ENCODE peak calls at places on chromosomes 7 and 10, in nine cellular contexts. T is A549, Z is uterus, N is lower lobe of right lung, G is gastrocnemius medialis, S is endodermal cell, F is pancreas, X is lung, H is neural progenitor cell. W is an unnamed sample.

GRCh38 chr7:121503039-121503438 is 106.9 kb upstream of the FAM3C start:
- DNase-seq in N (no peak), Z (no peak), X (no peak), F (no peak), S (no peak), H (no peak), G (no peak), T (no peak), W (no peak)

GRCh38 chr10:88118769-88119559 is 255.5 kb downstream of the PTEN start:
- DNase-seq in T (no peak), F (no peak), H (no peak), Z (no peak), S (no peak), X (no peak), N (no peak), G (no peak), W (no peak)

GRCh38 chr7:41879424-41879823 is 176.5 kb upstream of the INHBA start:
- DNase-seq in N (no peak), Z (no peak), T (no peak), G (no peak), S (no peak), F (no peak), H (no peak), X (no peak), W (no peak)

GRCh38 chr10:73965890-73966768 is 31.8 kb upstream of the VCL start:
- DNase-seq in Z (peak; percentile 83), H (peak; percentile 95), S (peak; percentile 98), N (peak; percentile 71), F (no peak), X (peak; percentile 75), G (peak; percentile 52), T (peak; percentile 97), W (peak; percentile 60)

GRCh38 chr10:6396652-6397051 is 183.4 kb downstream of the PRKCQ start:
- DNase-seq in T (no peak), Z (no peak), N (no peak), H (no peak), X (no peak), G (no peak), S (no peak), F (no peak), W (no peak)

GRCh38 chr10:126243976-126244375 is 144.3 kb downstream of the ADAM12 start:
- DNase-seq in Z (no peak), S (no peak), T (no peak), X (no peak), N (no peak), H (no peak), F (no peak), G (no peak), W (no peak)

GRCh38 chr10:11344081-11344480 is 267.4 kb downstream of the USP6NL start:
- DNase-seq in Z (no peak), T (no peak), S (no peak), G (no peak), H (no peak), X (no peak), N (no peak), F (no peak), W (no peak)

GRCh38 chr7:22864855-22865606 is 42.4 kb upstream of the TOMM7 start:
- DNase-seq in H (peak; percentile 15), Z (no peak), X (no peak), N (no peak), S (peak; percentile 70), T (no peak), G (no peak), F (no peak), W (no peak)

DNA sequence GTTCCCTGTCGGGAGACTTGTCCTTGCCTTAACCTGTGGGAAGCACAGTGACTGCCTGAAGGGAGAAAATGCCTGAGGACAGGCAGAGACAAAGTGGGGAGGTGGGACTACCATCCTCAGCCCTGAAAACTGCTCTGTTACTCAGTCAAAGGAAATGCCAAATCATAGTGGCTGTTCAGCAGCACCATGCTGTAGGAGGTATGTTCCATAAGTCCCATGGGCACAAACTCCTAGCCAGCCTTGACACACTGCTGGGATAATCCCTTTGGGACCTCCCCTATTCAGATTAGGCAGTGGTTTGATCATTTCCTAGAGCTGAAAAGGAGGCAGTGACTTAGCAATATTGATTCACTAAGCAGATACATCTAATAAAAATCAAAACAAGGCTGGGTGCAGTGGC is 80.1 kb downstream of the MCU start:
- DNase-seq in X (no peak), G (no peak), F (no peak), H (no peak), Z (no peak), N (no peak), S (no peak), T (no peak), W (no peak)
- H3K9me3 ChIP-seq in X (peaks cover 5% of the 10 kb centered on the region), G (no peaks in the 10 kb centered on the region), F (no peaks in the 10 kb centered on the region), H (no peaks in the 10 kb centered on the region), Z (peaks cover 6% of the 10 kb centered on the region), N (peaks cover 13% of the 10 kb centered on the region), S (peaks cover 36% of the 10 kb centered on the region), T (peaks cover 23% of the 10 kb centered on the region), W (no peaks in the 10 kb centered on the region)

DNA sequence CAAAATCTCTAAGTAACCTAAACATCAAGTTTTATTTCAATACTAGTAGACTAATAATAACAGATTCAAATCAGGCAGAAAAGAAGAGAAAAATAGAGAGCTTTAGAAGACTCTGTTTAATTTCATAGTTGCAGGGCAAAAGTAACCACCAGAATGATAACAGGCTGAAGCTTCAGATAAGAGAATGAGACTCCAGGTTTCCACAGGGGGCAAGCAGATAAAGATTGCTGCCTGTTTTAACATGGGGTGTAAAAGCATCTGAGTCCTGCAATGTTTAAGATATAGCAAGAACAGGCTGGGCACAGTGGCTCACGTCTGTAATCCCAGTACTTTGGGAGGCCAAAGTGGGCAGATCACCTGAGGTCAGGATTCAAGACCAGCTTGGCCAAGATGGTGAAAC is 11.0 kb downstream of the CROT start:
- DNase-seq in Z (no peak), T (no peak), G (no peak), F (no peak), S (no peak), X (no peak), N (no peak), H (no peak), W (no peak)
- H3K9me3 ChIP-seq in Z (no peaks in the 10 kb centered on the region), T (peaks cover 25% of the 10 kb centered on the region), G (no peaks in the 10 kb centered on the region), F (no peaks in the 10 kb centered on the region), S (peaks cover 80% of the 10 kb centered on the region), X (peaks cover 3% of the 10 kb centered on the region), N (peaks cover 16% of the 10 kb centered on the region), H (peaks cover 34% of the 10 kb centered on the region), W (no peaks in the 10 kb centered on the region)

GRCh38 chr10:61063035-61063434 is 119.0 kb upstream of the RHOBTB1 start:
- DNase-seq in Z (peak; percentile 28), G (no peak), S (no peak), T (peak; percentile 85), H (no peak), N (no peak), X (no peak), F (no peak), W (peak; percentile 20)
- H3K9me3 ChIP-seq in Z (no peaks in the 10 kb centered on the region), G (no peaks in the 10 kb centered on the region), S (no peaks in the 10 kb centered on the region), T (no peaks in the 10 kb centered on the region), H (no peaks in the 10 kb centered on the region), N (no peaks in the 10 kb centered on the region), X (no peaks in the 10 kb centered on the region), F (no peaks in the 10 kb centered on the region), W (no peaks in the 10 kb centered on the region)

DNA sequence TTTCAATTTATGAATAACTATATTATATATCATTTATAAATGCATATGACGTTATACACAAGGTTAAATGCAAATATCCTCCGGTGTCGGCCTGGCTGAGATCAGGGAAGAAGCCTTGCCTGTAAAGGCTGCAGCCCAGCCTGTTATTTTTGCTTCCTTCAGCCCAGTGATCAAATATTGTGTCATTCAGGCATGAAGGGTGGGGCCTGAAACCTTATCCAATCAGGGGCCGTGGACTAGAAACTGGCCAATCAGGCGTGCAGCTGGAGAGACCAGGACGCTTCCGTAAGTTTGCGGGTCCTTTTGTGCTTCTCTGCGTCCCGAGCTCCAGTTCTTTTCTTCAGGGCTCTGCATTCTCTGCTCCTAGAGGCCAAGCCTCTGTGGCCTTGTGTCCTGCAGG is at the start of gene ZNF722:
- DNase-seq in H (no peak), G (no peak), F (no peak), X (no peak), T (no peak), S (no peak), N (no peak), Z (no peak), W (no peak)
- H3K9me3 ChIP-seq in H (peaks cover 21% of the 10 kb centered on the region), G (no peaks in the 10 kb centered on the region), F (no peaks in the 10 kb centered on the region), X (peaks cover 13% of the 10 kb centered on the region), T (peaks cover 14% of the 10 kb centered on the region), S (peaks cover 51% of the 10 kb centered on the region), N (peaks cover 19% of the 10 kb centered on the region), Z (no peaks in the 10 kb centered on the region), W (no peaks in the 10 kb centered on the region)

DNA sequence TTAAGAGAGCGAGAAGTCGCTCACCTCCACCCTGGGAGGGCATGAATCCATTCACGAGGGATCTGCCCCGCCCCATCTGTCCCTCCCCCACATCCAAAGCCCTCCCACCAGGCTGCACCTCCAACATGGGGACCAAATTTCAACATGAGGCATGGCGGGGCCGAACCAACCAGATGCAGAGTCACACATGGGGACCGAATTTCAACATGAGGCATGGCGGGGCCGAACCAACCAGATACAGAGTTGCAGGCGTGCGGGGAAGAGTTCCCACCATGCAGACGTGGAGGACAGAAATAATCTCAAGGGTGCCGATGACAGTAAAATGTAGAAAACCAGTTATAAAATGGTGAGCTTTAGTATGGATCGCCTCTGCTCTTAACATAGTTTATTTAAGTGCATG is 564.4 kb downstream of the DNAJB6 start:
- DNase-seq in G (no peak), X (no peak), H (no peak), N (no peak), F (no peak), T (no peak), S (peak; percentile 30), Z (no peak), W (no peak)
- H3K9me3 ChIP-seq in G (no peaks in the 10 kb centered on the region), X (peaks cover 3% of the 10 kb centered on the region), H (no peaks in the 10 kb centered on the region), N (no peaks in the 10 kb centered on the region), F (no peaks in the 10 kb centered on the region), T (no peaks in the 10 kb centered on the region), S (peaks cover 75% of the 10 kb centered on the region), Z (no peaks in the 10 kb centered on the region), W (no peaks in the 10 kb centered on the region)

GRCh38 chr10:10120671-10121070 is 897.0 kb upstream of the CELF2 start:
- DNase-seq in G (no peak), H (no peak), X (no peak), F (no peak), Z (no peak), T (no peak), N (no peak), S (no peak), W (no peak)

GRCh38 chr10:10118131-10118530 is 899.5 kb upstream of the CELF2 start:
- DNase-seq in G (no peak), S (no peak), N (no peak), Z (no peak), F (no peak), T (no peak), X (no peak), H (no peak), W (no peak)
- H3K9me3 ChIP-seq in G (no peaks in the 10 kb centered on the region), S (no peaks in the 10 kb centered on the region), N (no peaks in the 10 kb centered on the region), Z (no peaks in the 10 kb centered on the region), F (no peaks in the 10 kb centered on the region), T (no peaks in the 10 kb centered on the region), X (no peaks in the 10 kb centered on the region), H (peaks cover 8% of the 10 kb centered on the region), W (no peaks in the 10 kb centered on the region)